ENCODE peak calls at places on chromosomes 4 and X, in ten cellular contexts. F, S, E, Q, P, R, O, J, A and L are unnamed samples.

GRCh38 chr4:162241857-162242256 is 78.1 kb upstream of the FSTL5 start:
- DNase-seq in F (no peak), S (no peak), E (no peak), Q (no peak), P (no peak), R (no peak), O (no peak), J (no peak), A (no peak), L (no peak)

GRCh38 chr4:123564758-123565346 is 168.3 kb downstream of the SPRY1 start:
- DNase-seq in F (peak; percentile 66), S (peak; percentile 72), E (no peak), Q (peak; percentile 60), P (no peak), R (peak; percentile 78), O (peak; percentile 10), J (peak; percentile 34), A (peak; percentile 88), L (peak; percentile 79)

GRCh38 chr4:52655505-52655904 is 3.6 kb downstream of the USP46 start:
- DNase-seq in F (no peak), S (no peak), E (no peak), Q (no peak), P (no peak), R (no peak), O (no peak), J (no peak), A (no peak), L (no peak)

GRCh38 chr4:6986067-6986780 is 56.9 kb upstream of the TADA2B start:
- DNase-seq in F (no peak), S (peak; percentile 71), E (no peak), Q (no peak), P (no peak), R (peak; percentile 25), O (no peak), J (peak; percentile 66), A (peak; percentile 74), L (peak; percentile 45)

GRCh38 chr4:76939184-76939583 is 10.4 kb upstream of the SEPTIN11 start:
- DNase-seq in F (no peak), S (no peak), E (no peak), Q (no peak), P (no peak), R (no peak), O (no peak), J (no peak), A (no peak), L (no peak)

GRCh38 chr4:101956068-101956805 is 165.7 kb downstream of the BANK1 start:
- DNase-seq in F (no peak), S (no peak), E (no peak), Q (no peak), P (no peak), R (no peak), O (no peak), J (no peak), A (no peak), L (no peak)

GRCh38 chr4:98447648-98448047 is 186.5 kb downstream of the RAP1GDS1 start:
- DNase-seq in F (peak; percentile 11), S (no peak), E (no peak), Q (no peak), P (no peak), R (no peak), O (no peak), J (no peak), A (peak; percentile 61), L (no peak)

GRCh38 chr4:121728798-121729226 is 32.0 kb upstream of the ANXA5 start:
- DNase-seq in F (no peak), S (peak; percentile 74), E (no peak), Q (no peak), P (no peak), R (peak; percentile 86), O (no peak), J (no peak), A (no peak), L (no peak)

GRCh38 chrX:16484338-16484737 is 165.6 kb upstream of the S100G start:
- DNase-seq in F (no peak), S (peak; percentile 97), E (no peak), Q (no peak), P (no peak), R (peak; percentile 95), O (peak; percentile 44), J (no peak), A (no peak), L (no peak)

GRCh38 chrX:151596282-151596681 is 32.8 kb downstream of the PASD1 start:
- DNase-seq in F (no peak), S (no peak), E (no peak), Q (no peak), P (no peak), R (no peak), O (no peak), J (no peak), A (no peak), L (no peak)
- H3K4me3 ChIP-seq in F (no peak overlapping the region), S (no peak overlapping the region), E (no peak overlapping the region), Q (no peak overlapping the region), P (no peak overlapping the region), R (no peak overlapping the region), O (no peak overlapping the region), J (no peak overlapping the region), A (no peak overlapping the region), L (no peak overlapping the region)

GRCh38 chrX:19739683-19740082 is 147.7 kb downstream of the SH3KBP1 start:
- DNase-seq in F (peak; percentile 71), S (peak; percentile 83), E (peak; percentile 63), Q (peak; percentile 41), P (peak; percentile 64), R (peak; percentile 86), O (no peak), J (peak; percentile 46), A (peak; percentile 85), L (peak; percentile 85)
- H3K4me3 ChIP-seq in F (no peak overlapping the region), S (no peak overlapping the region), E (no peak overlapping the region), Q (no peak overlapping the region), P (no peak overlapping the region), R (no peak overlapping the region), O (no peak overlapping the region), J (no peak overlapping the region), A (no peak overlapping the region), L (no peak overlapping the region)

DNA sequence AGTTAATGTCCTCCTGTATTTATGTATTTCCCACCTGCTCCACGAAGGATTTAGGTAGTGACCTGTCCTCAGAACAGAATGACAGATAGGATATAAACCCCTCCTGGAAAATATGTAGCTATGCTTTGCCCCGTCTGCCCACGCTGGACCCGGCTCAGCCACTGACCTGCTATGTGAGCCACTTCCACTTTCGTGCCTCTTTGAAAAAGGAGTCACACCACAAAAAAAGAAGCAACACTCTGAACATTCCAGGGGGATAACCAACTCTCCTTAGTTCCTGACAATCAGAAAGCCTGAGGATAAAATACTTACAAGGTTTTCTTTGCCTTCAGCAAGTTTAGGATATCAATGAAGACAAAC is 11.1 kb downstream of the ACSL1 start:
- DNase-seq in F (no peak), S (no peak), E (no peak), Q (no peak), P (no peak), R (no peak), O (no peak), J (no peak), A (no peak), L (no peak)
- H3K4me3 ChIP-seq in F (no peak overlapping the region), S (no peak overlapping the region), E (peak overlapping the region; percentile 18), Q (no peak overlapping the region), P (peak overlapping the region; percentile 21), R (peak overlapping the region; percentile 54), O (no peak overlapping the region), J (peak overlapping the region; percentile 3), A (peak overlapping the region; percentile 37), L (no peak overlapping the region)

GRCh38 chrX:981791-982626 is 230.4 kb downstream of the CRLF2 start:
- DNase-seq in F (no peak), S (no peak), E (no peak), Q (no peak), P (no peak), R (no peak), O (no peak), J (no peak), A (peak; percentile 88), L (no peak)
- H3K4me3 ChIP-seq in F (no peak overlapping the region), S (no peak overlapping the region), E (no peak overlapping the region), Q (no peak overlapping the region), P (no peak overlapping the region), R (no peak overlapping the region), O (no peak overlapping the region), J (no peak overlapping the region), A (no peak overlapping the region), L (no peak overlapping the region)

GRCh38 chr4:150581611-150582010 is 340 bp upstream of the MAB21L2 start:
- DNase-seq in F (peak; percentile 64), S (no peak), E (no peak), Q (no peak), P (no peak), R (no peak), O (no peak), J (no peak), A (peak; percentile 86), L (no peak)
- H3K4me3 ChIP-seq in F (peak overlapping the region; percentile 52), S (no peak overlapping the region), E (no peak overlapping the region), Q (no peak overlapping the region), P (no peak overlapping the region), R (no peak overlapping the region), O (no peak overlapping the region), J (peak overlapping the region; percentile 45), A (peak overlapping the region; percentile 79), L (no peak overlapping the region)

GRCh38 chr4:113975578-113975977 is 3.9 kb downstream of the ARSJ start:
- DNase-seq in F (no peak), S (no peak), E (no peak), Q (no peak), P (no peak), R (no peak), O (no peak), J (no peak), A (no peak), L (no peak)
- H3K4me3 ChIP-seq in F (no peak overlapping the region), S (peak overlapping the region; percentile 94), E (no peak overlapping the region), Q (no peak overlapping the region), P (peak overlapping the region; percentile 55), R (peak overlapping the region; percentile 74), O (no peak overlapping the region), J (no peak overlapping the region), A (no peak overlapping the region), L (no peak overlapping the region)

DNA sequence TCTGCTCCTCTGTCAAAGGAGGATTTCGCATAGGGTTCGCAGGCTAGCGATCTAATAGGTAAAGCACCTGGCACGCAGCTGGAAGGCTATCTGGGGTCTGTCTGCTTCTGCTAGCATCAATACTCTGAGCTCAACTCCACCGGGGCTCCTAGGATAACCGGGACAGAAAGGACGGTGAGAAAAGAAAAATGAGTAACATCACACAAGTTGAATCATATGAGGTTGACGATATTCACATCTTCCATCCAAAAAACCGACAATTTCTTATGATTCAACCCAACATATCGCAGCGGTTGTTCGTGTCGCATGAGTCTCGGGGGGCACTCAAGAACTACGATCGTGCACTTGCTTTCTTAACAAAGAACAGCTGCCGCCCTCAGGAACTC is 1.8 kb downstream of the PROM1 start:
- DNase-seq in F (no peak), S (peak; percentile 5), E (no peak), Q (no peak), P (no peak), R (no peak), O (no peak), J (no peak), A (peak; percentile 63), L (no peak)
- H3K4me3 ChIP-seq in F (peak overlapping the region; percentile 68), S (no peak overlapping the region), E (peak overlapping the region; percentile 53), Q (no peak overlapping the region), P (peak overlapping the region; percentile 43), R (no peak overlapping the region), O (peak overlapping the region; percentile 17), J (peak overlapping the region; percentile 55), A (peak overlapping the region; percentile 90), L (peak overlapping the region; percentile 82)

GRCh38 chr4:163344147-163345050 is 707 bp downstream of the NPY5R start:
- DNase-seq in F (no peak), S (no peak), E (peak; percentile 60), Q (no peak), P (no peak), R (no peak), O (no peak), J (no peak), A (peak; percentile 82), L (peak; percentile 38)

GRCh38 chr4:163343604-163344146 is at the start of gene NPY5R:
- DNase-seq in F (no peak), S (no peak), E (peak; percentile 60), Q (no peak), P (no peak), R (no peak), O (no peak), J (no peak), A (peak; percentile 79), L (peak; percentile 22)
- H3K4me3 ChIP-seq in F (peak within 1 kb of the TSS; percentile 63), S (no peak within 1 kb of the TSS), E (peak within 1 kb of the TSS; percentile 56), Q (peak within 1 kb of the TSS; percentile 25), P (peak within 1 kb of the TSS; percentile 36), R (no peak within 1 kb of the TSS), O (no peak within 1 kb of the TSS), J (peak within 1 kb of the TSS; percentile 43), A (peak within 1 kb of the TSS; percentile 87), L (peak within 1 kb of the TSS; percentile 67)